ENCODE peak calls at places on chromosomes 6 and 20, in six cellular contexts. U, Y, O, B, X and I are unnamed samples.

GRCh38 chr6:35686873-35687557 is 1.7 kb downstream of the FKBP5 start:
- DNase-seq in Y (no peak), U (no peak), B (no peak), X (no peak), O (no peak), I (no peak)

GRCh38 chr6:43202451-43202850 is 20.5 kb downstream of the CUL9 start:
- DNase-seq in U (no peak), O (no peak), X (no peak), B (no peak), Y (no peak), I (no peak)

GRCh38 chr6:166097914-166098522 is 69.6 kb downstream of the TBXT start:
- DNase-seq in U (no peak), Y (peak), X (no peak), B (peak), O (peak), I (peak)

GRCh38 chr6:25831532-25832306 is at the start of gene SLC17A1:
- DNase-seq in O (peak), Y (peak), U (no peak), X (no peak), B (no peak), I (no peak)

GRCh38 chr6:140041056-140041455 is 666.6 kb upstream of the CITED2 start:
- DNase-seq in Y (no peak), O (no peak), X (no peak), U (no peak), B (no peak), I (no peak)

GRCh38 chr20:33541797-33542196 is 51.9 kb downstream of the CBFA2T2 start:
- DNase-seq in X (no peak), O (no peak), B (no peak), Y (no peak), U (no peak), I (no peak)

GRCh38 chr6:159086033-159086618 is 41.3 kb upstream of the TAGAP start:
- DNase-seq in Y (no peak), O (no peak), X (no peak), U (no peak), B (no peak), I (no peak)

GRCh38 chr6:37033255-37033654 is 27.8 kb downstream of the FGD2 start:
- DNase-seq in O (no peak), B (no peak), U (peak), Y (no peak), X (no peak), I (no peak)

GRCh38 chr20:4171538-4172116 is 156.3 kb upstream of the RNF24 start:
- DNase-seq in Y (peak), B (no peak), U (no peak), X (no peak), O (peak), I (no peak)

GRCh38 chr20:17806739-17807441 is 107.1 kb downstream of the BANF2 start:
- DNase-seq in Y (no peak), O (no peak), B (peak), U (peak), X (no peak), I (peak)

GRCh38 chr20:21808863-21809664 is 103.6 kb downstream of the PAX1 start:
- DNase-seq in X (no peak), O (peak), B (peak), Y (peak), U (no peak), I (no peak)

GRCh38 chr6:17869753-17870050 is 117.7 kb downstream of the KIF13A start:
- DNase-seq in B (no peak), X (no peak), O (no peak), Y (no peak), U (no peak), I (no peak)

GRCh38 chr6:17872908-17873307 is 114.5 kb downstream of the KIF13A start:
- DNase-seq in B (no peak), Y (no peak), X (no peak), U (no peak), O (no peak), I (no peak)

GRCh38 chr6:17870302-17871168 is 116.9 kb downstream of the KIF13A start:
- DNase-seq in Y (no peak), O (no peak), B (no peak), X (no peak), U (no peak), I (no peak)

GRCh38 chr6:17871169-17871479 is 116.3 kb downstream of the KIF13A start:
- DNase-seq in Y (no peak), O (no peak), X (no peak), U (no peak), B (no peak), I (no peak)

GRCh38 chr6:17871836-17872235 is 115.6 kb downstream of the KIF13A start:
- DNase-seq in Y (no peak), B (no peak), O (no peak), X (no peak), U (no peak), I (no peak)
- H3K4me3 ChIP-seq in Y (no peak), B (no peak), O (no peak), X (no peak), U (no peak), I (no peak)

GRCh38 chr20:62649140-62649539 is 6.8 kb downstream of the SLCO4A1 start:
- DNase-seq in X (no peak), U (no peak), O (no peak), Y (no peak), B (no peak), I (no peak)

GRCh38 chr20:62648318-62648995 is 6.2 kb downstream of the SLCO4A1 start:
- DNase-seq in U (no peak), B (no peak), O (no peak), X (no peak), Y (no peak), I (no peak)

GRCh38 chr20:62646851-62647520 is 4.7 kb downstream of the SLCO4A1 start:
- DNase-seq in X (no peak), Y (no peak), O (no peak), U (no peak), B (peak), I (no peak)

GRCh38 chr20:62645613-62646012 is 3.3 kb downstream of the SLCO4A1 start:
- DNase-seq in B (no peak), U (no peak), X (no peak), Y (no peak), O (no peak), I (no peak)

GRCh38 chr20:62647521-62648317 is 5.4 kb downstream of the SLCO4A1 start:
- DNase-seq in X (no peak), Y (no peak), B (peak), O (no peak), U (no peak), I (no peak)
- TF ChIP-seq EP300 in X (no peak), Y (no peak), B (no peak), O (no peak), U (no peak), I (no peak)

DNA sequence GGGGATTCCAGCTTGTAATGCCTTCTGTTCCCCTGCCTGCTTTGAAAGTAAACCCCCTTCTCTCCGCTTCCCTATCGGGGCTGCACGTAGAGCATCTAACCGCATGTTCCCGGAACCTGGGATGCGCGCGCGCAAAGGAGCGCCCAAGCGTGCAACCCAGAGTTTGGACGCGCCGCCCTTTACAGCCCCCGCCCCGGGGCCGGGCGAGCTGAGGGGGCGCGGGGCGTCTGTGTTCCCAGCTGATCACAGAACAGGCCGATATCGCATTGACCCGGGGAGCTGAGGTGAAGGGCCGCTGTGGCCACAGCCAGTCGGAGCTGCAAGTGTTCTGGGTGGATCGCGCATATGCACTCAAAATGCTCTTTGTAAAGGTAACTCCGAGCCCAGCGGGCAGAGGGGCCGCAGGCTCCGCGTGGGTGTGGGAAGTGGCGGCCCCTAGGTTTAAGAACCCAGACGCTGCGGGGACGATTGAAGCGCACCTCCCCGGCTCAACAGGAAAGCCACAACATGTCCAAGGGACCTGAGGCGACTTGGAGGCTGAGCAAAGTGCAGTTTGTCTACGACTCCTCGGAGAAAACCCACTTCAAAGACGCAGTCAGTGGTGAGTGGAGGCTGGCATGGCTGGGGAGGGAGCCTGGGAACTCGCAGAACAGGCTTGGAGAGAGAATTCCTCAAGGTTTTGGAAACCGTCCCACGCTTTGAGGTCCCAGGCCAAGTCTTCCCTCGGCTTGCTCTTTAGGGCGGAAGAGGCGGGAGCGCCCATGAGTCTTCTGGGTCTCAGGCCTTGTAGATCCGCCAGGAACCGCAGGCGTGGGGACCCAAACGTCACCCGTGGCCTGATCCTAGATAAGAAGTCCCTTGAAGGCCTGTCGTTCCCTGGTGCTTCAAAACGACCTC is 1.6 kb downstream of the LAMP5 start:
- DNase-seq in O (no peak), Y (no peak), B (no peak), U (no peak), X (no peak), I (no peak)
- H3K4me3 ChIP-seq in O (no peak), Y (no peak), B (peak), U (peak), X (peak), I (peak)

DNA sequence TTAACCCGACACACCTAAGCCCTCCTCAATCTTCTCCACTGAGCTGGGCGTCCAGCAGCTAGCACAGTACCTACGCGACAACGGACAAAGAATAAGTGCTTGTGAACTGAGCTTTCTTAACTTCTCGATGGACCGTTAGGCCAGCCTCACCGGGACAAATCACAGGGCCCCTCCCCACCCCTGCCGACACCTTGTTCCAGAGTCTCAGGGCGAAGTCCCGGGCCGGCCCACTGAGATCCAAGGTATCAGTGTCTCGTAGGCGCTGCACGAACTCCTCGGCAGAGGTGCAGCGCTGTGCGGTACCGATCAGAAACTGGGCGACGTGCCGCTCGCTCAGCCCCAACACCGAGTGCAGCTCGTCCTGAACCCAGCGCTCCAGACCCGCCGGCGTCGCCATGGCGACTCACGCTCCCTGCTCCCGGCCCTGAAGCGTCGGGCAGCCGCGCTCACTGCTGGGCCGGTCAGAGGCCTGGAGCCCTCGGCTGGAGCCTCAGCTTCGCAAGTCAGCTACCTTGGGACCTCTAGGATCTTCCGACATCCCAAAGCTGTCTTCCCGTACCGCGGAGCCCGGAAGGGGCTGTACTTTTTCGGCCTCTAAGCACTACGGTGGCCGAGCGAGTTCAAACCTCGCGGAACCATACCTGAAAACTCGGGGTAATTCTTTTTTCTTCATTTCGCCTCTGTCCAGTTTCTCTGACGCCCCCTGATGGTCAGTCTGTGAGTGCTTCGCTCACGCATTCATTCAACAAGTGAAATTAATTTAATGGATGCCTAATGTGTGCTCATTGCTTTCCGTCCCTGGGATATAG is at the start of gene DHX16:
- DNase-seq in O (peak), B (peak), U (peak), Y (peak), X (peak), I (peak)
- TF ChIP-seq EP300 in O (no peak), B (no peak), U (no peak), Y (no peak), X (no peak), I (no peak)

DNA sequence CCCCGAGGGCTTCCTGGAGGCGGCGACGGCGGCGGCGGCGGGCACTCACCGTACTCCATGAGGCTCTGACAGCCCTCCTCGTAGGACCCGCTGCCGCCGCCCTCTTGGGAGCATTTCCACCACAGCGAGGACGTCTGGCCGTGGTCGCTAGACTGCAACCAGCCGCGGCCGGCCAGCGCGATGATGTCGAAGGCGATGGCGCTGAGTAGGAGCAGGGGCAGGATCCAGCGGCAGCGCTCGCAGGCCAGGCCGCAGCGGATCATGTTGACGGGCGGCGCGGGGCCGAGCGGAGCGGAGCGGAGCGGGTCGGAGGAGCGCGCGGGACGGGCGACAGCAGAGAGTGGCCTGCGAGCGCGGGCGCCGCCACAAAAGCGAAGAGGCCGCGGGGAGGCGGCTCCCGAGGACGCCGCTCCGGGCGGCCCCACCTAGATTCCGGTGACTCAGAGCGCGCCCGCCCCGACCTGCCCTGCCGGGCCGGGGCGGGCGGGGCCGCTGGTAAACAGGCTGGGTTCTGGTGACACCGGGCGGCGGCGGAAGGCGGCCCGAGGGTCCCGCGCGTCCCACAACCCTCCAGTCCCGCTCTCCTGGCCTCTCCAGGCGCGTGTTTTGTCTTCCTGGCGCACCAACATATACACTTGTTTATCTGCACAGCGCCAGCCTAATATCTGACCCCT is at the start of gene PERP:
- DNase-seq in O (peak), Y (peak), U (peak), B (peak), X (no peak), I (peak)
- H3K4me3 ChIP-seq in O (peak), Y (peak), U (peak), B (peak), X (peak), I (peak)

GRCh38 chr20:9408422-9409300 is 105.7 kb upstream of the LAMP5 start:
- DNase-seq in U (no peak), O (no peak), X (no peak), B (no peak), Y (no peak), I (no peak)
- TF ChIP-seq EP300 in U (no peak), O (no peak), X (no peak), B (no peak), Y (no peak), I (no peak)

GRCh38 chr6:111625511-111626331 is 20.0 kb upstream of the TRAF3IP2 start:
- DNase-seq in B (peak), X (no peak), O (no peak), U (peak), Y (no peak), I (peak)
- H3K4me3 ChIP-seq in B (peak), X (no peak), O (no peak), U (peak), Y (no peak), I (peak)

GRCh38 chr6:88403486-88403885 is 237.3 kb upstream of the CNR1 start:
- DNase-seq in O (no peak), X (no peak), U (no peak), Y (no peak), B (no peak), I (no peak)

GRCh38 chr6:88402909-88403308 is 236.8 kb upstream of the CNR1 start:
- DNase-seq in O (no peak), X (no peak), U (no peak), B (no peak), Y (no peak), I (no peak)
- TF ChIP-seq EP300 in O (no peak), X (no peak), U (no peak), B (no peak), Y (no peak), I (no peak)

GRCh38 chr6:40906759-40907158 is 132.3 kb downstream of the UNC5CL start:
- DNase-seq in Y (peak), X (no peak), O (no peak), U (no peak), B (no peak), I (no peak)

GRCh38 chr6:40909811-40910210 is 129.2 kb downstream of the UNC5CL start:
- DNase-seq in U (no peak), Y (no peak), B (no peak), O (no peak), X (no peak), I (no peak)

GRCh38 chr6:40910260-40910893 is 128.6 kb downstream of the UNC5CL start:
- DNase-seq in B (no peak), X (no peak), O (no peak), Y (no peak), U (no peak), I (no peak)

GRCh38 chr6:40904583-40905194 is 134.3 kb downstream of the UNC5CL start:
- DNase-seq in B (no peak), X (no peak), O (no peak), Y (no peak), U (no peak), I (no peak)

GRCh38 chr6:40907198-40907701 is 131.8 kb downstream of the UNC5CL start:
- DNase-seq in B (peak), U (no peak), Y (peak), O (peak), X (no peak), I (no peak)
- H3K4me3 ChIP-seq in B (no peak), U (no peak), Y (peak), O (no peak), X (no peak), I (no peak)